ENCODE peak calls at places on chromosome 14, in four cellular contexts. O is mammary epithelial cell, Y is fibroblast of lung, R is GM23248. A is an unnamed sample.
A peak's percentile ranks its signal among the peaks of the same experiment; 100 is the strongest.

GRCh38 chr14:67636361-67636919 is 16.7 kb downstream of the ARG2 start:
- DNase-seq in O (peak; percentile 3), Y (peak; percentile 27), R (peak; percentile 55), A (no peak)

GRCh38 chr14:104372390-104373054 is 207.0 kb upstream of the C14orf180 start:
- DNase-seq in O (no peak), Y (no peak), R (no peak), A (no peak)

GRCh38 chr14:98931911-98932310 is 340.1 kb downstream of the BCL11B start:
- DNase-seq in O (no peak), Y (no peak), R (no peak), A (no peak)

GRCh38 chr14:97878727-97879126 is 1081.5 kb downstream of the VRK1 start:
- DNase-seq in O (no peak), Y (no peak), R (peak; percentile 12), A (no peak)

GRCh38 chr14:105525861-105526780 is at the start of gene TMEM121:
- DNase-seq in O (no peak), Y (no peak), R (peak; percentile 57), A (no peak)

GRCh38 chr14:102185360-102185759 is 45.7 kb downstream of the WDR20 start:
- DNase-seq in O (no peak), Y (no peak), R (no peak), A (no peak)

GRCh38 chr14:88185843-88186242 is 137.2 kb downstream of the KCNK10 start:
- DNase-seq in O (no peak), Y (no peak), R (no peak), A (no peak)

GRCh38 chr14:103528512-103529382 is at the start of gene TRMT61A:
- DNase-seq in O (peak; percentile 73), Y (peak; percentile 97), R (peak; percentile 94), A (no peak)

GRCh38 chr14:70127186-70127585 is 61.6 kb downstream of the SLC8A3 start:
- DNase-seq in O (no peak), Y (no peak), R (no peak), A (no peak)

GRCh38 chr14:73780391-73780790 is 66.2 kb upstream of the PNMA1 start:
- DNase-seq in O (no peak), Y (no peak), R (no peak), A (no peak)

GRCh38 chr14:103450423-103450822 is 65.2 kb downstream of the MARK3 start:
- DNase-seq in O (no peak), Y (no peak), R (peak; percentile 20), A (no peak)

GRCh38 chr14:73754911-73755360 is 40.8 kb upstream of the PNMA1 start:
- DNase-seq in O (no peak), Y (peak; percentile 64), R (peak; percentile 75), A (no peak)

GRCh38 chr14:99430491-99430890 is 50.2 kb downstream of the SETD3 start:
- DNase-seq in O (peak; percentile 7), Y (no peak), R (peak; percentile 24), A (no peak)

GRCh38 chr14:90426663-90427062 is 29.8 kb downstream of the CALM1 start:
- DNase-seq in O (no peak), Y (peak; percentile 41), R (peak; percentile 20), A (no peak)

GRCh38 chr14:105857816-105858675 is 331.7 kb downstream of the TMEM121 start:
- DNase-seq in O (no peak), Y (no peak), R (no peak), A (no peak)

GRCh38 chr14:79686196-79686595 is 525.1 kb downstream of the DIO2 start:
- DNase-seq in O (no peak), Y (no peak), R (no peak), A (no peak)

GRCh38 chr14:90534091-90534837 is 137.4 kb downstream of the CALM1 start:
- DNase-seq in O (no peak), Y (no peak), R (peak; percentile 10), A (no peak)

GRCh38 chr14:102594514-102595175 is 2.2 kb downstream of the RCOR1 start:
- DNase-seq in O (peak; percentile 61), Y (peak; percentile 74), R (peak; percentile 83), A (no peak)

GRCh38 chr14:92427096-92427495 is 86.5 kb upstream of the RIN3 start:
- DNase-seq in O (no peak), Y (no peak), R (no peak), A (no peak)

GRCh38 chr14:22200977-22201605 is 387.9 kb downstream of the DAD1 start:
- DNase-seq in O (peak; percentile 62), Y (peak; percentile 66), R (peak; percentile 66), A (no peak)

GRCh38 chr14:75229923-75230792 is 48.5 kb upstream of the FOS start:
- DNase-seq in O (peak; percentile 92), Y (no peak), R (peak; percentile 66), A (peak; percentile 79)

GRCh38 chr14:91899213-91899612 is 31.9 kb upstream of the TC2N start:
- DNase-seq in O (no peak), Y (no peak), R (no peak), A (no peak)

GRCh38 chr14:24935796-24936195 is 114.2 kb downstream of the STXBP6 start:
- DNase-seq in O (no peak), Y (peak; percentile 14), R (no peak), A (no peak)

GRCh38 chr14:63893701-63894458 is 41.1 kb downstream of the SYNE2 start:
- DNase-seq in O (peak; percentile 42), Y (peak; percentile 93), R (peak; percentile 80), A (no peak)

GRCh38 chr14:60339571-60339970 is 90.5 kb downstream of the PPM1A start:
- DNase-seq in O (no peak), Y (no peak), R (peak; percentile 26), A (no peak)

GRCh38 chr14:22344673-22345072 is 244.4 kb downstream of the DAD1 start:
- DNase-seq in O (no peak), Y (no peak), R (no peak), A (no peak)

GRCh38 chr14:20610002-20610765 is 19.0 kb upstream of the RNASE12 start:
- DNase-seq in O (peak; percentile 79), Y (peak; percentile 69), R (peak; percentile 78), A (peak; percentile 70)

GRCh38 chr14:91261115-91261514 is 16.6 kb upstream of the GPR68 start:
- DNase-seq in O (no peak), Y (no peak), R (no peak), A (no peak)

GRCh38 chr14:90743826-90744225 is 72.4 kb downstream of the TTC7B start:
- DNase-seq in O (no peak), Y (no peak), R (no peak), A (no peak)

DNA sequence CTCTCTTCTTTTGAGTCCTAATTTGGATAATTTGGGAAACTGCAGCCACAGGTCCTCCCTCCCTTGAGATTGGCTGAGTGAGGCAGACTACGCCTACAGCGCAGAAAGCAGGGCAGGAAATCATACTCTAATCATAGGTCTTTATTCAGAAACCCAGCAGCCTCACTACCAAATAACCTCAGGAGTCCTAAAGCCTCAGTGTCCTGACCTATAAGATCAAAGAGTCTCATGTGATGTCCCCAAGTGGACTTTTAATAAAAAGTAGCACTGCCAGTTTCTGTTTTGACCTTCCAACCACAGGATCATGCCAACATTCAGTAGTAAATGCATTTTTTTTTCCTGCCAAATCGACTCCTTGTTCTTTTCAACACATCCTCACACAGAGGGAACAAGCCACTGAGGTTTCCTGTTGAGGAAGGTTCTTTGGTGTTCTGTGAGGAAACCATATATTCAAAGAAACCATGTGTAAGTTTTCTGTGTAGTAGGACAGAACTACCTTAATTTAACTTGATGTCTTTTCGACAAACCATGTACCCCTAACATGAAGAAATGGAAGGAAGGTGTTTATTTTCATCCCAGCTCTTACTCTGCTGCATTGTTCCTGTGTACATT is 72.2 kb downstream of the VCPKMT start:
- DNase-seq in O (no peak), Y (no peak), R (no peak), A (no peak)
- H2AFZ ChIP-seq in O (peak overlapping the region; percentile 63), Y (peak overlapping the region; percentile 35), R (peak overlapping the region; percentile 62), A (no peak overlapping the region)

DNA sequence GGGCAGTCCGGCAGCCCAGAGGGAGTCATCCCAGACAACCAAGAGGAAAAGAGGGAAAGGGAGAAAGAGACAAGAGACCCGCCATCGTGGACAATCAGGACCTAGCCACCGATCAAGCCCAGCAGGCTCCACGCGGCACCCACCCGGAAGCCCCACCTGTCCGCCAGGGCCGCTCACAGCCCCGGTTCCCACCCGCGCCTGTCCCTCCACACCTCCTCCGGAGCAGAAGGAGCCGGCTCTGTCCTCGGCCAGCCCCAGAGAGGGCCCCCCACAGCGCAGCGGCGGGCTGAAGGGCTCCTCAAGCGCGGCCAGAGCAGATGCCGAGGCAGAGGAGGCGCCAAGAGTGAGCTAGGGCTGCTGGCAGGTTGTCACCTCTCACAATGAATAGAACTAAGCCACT is 784.7 kb upstream of the FBXO33 start:
- DNase-seq in O (no peak), Y (no peak), R (no peak), A (no peak)
- H2AFZ ChIP-seq in O (no peak overlapping the region), Y (no peak overlapping the region), R (no peak overlapping the region), A (no peak overlapping the region)

GRCh38 chr14:65231286-65231980 is 129.1 kb upstream of the MAX start:
- DNase-seq in O (no peak), Y (no peak), R (no peak), A (no peak)
- H2AFZ ChIP-seq in O (peak overlapping the region; percentile 82), Y (no peak overlapping the region), R (peak overlapping the region; percentile 15), A (peak overlapping the region; percentile 94)

GRCh38 chr14:54837508-54838149 is 65.0 kb downstream of the GCH1 start:
- DNase-seq in O (no peak), Y (no peak), R (no peak), A (no peak)
- H2AFZ ChIP-seq in O (no peak overlapping the region), Y (no peak overlapping the region), R (no peak overlapping the region), A (no peak overlapping the region)

DNA sequence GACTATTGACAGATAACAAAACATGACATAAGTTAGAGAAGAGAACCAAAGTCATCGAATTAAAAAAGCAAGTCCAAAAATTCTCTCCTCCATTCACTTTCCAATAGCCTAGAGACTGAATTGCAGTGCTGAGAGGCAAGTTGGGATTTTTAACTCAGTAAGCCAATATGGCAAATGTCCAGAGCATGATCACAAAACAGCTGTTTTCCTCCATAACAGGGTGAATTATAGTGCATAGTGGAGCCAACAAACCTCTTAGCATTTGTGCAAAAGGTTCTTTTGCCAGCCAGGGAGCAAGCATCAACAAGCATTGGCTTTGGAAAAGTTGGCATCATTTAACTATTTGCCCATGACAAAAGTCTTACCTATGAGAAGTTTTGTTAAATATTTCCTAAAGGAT is 458.8 kb upstream of the NOVA1 start:
- DNase-seq in O (no peak), Y (no peak), R (no peak), A (no peak)
- H2AFZ ChIP-seq in O (no peak overlapping the region), Y (no peak overlapping the region), R (no peak overlapping the region), A (no peak overlapping the region)

A was measured in keratinocyte.